ENCODE peak calls at places on chromosome 13, in six cellular contexts. V is cardiac muscle cell, D is pancreas, J is ascending aorta, W is body of pancreas, U is fibroblast of pulmonary artery. O is an unnamed sample.

GRCh38 chr13:31851201-31851600 is 111.9 kb downstream of the RXFP2 start:
- DNase-seq in V (no peak), D (no peak), J (no peak), W (no peak), U (no peak), O (no peak)

GRCh38 chr13:46668302-46668720 is 115.3 kb downstream of the LRCH1 start:
- DNase-seq in V (peak), D (no peak), J (no peak), W (peak), U (peak), O (peak)

GRCh38 chr13:102805680-102806079 is 6.8 kb downstream of the BIVM start:
- DNase-seq in V (no peak), D (no peak), J (no peak), W (no peak), U (no peak), O (no peak)

GRCh38 chr13:40362502-40362901 is 303.9 kb downstream of the FOXO1 start:
- DNase-seq in V (peak), D (no peak), J (no peak), W (no peak), U (peak), O (no peak)

GRCh38 chr13:26707122-26708006 is 53.2 kb downstream of the GPR12 start:
- DNase-seq in V (peak), D (no peak), J (no peak), W (peak), U (peak), O (peak)

GRCh38 chr13:39959497-39959896 is 304.0 kb downstream of the COG6 start:
- DNase-seq in V (peak), D (no peak), J (no peak), W (no peak), U (no peak), O (no peak)

GRCh38 chr13:102597029-102598015 is 536 bp downstream of the TPP2 start:
- DNase-seq in V (peak), D (peak), J (no peak), W (peak), U (peak), O (peak)

GRCh38 chr13:106038752-106039151 is 496.7 kb downstream of the EFNB2 start:
- DNase-seq in V (peak), D (no peak), J (no peak), W (no peak), U (peak), O (peak)

GRCh38 chr13:111337741-111338140 is 17.3 kb downstream of the TEX29 start:
- DNase-seq in V (peak), D (no peak), J (no peak), W (no peak), U (no peak), O (no peak)

GRCh38 chr13:34750078-34750703 is 191.9 kb upstream of the NBEA start:
- DNase-seq in V (peak), D (peak), J (no peak), W (peak), U (peak), O (no peak)

GRCh38 chr13:99196466-99197256 is 4.0 kb upstream of the UBAC2 start:
- DNase-seq in V (no peak), D (no peak), J (no peak), W (no peak), U (peak), O (peak)
- TF ChIP-seq CTCF in V (peak), D (no peak), J (no peak), W (no peak), U (no peak), O (peak)

DNA sequence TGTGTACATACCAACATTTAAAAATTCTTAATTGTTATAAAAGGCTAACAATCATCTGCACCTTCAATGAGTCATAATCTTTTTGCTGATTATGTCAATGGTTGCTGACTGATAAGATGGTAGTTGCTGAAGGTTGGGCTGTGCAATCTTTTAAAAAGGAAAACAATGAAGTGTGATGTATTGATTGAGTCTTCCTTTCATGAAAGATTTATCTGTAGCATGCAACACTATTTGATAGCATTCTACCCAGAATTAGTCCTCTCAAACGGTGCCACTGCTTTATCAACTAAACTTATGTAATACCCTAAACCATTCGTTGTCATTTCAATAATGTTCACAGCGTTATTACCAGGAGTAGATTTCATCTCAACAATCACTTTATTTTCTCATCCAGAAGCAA is 2360.6 kb downstream of the PCDH9 start:
- DNase-seq in V (no peak), D (no peak), J (no peak), W (no peak), U (no peak), O (no peak)
- TF ChIP-seq CTCF in V (no peak), D (no peak), J (no peak), W (no peak), U (no peak), O (no peak)

GRCh38 chr13:44273991-44274810 is 99.4 kb upstream of the SERP2 start:
- DNase-seq in V (peak), D (no peak), J (no peak), W (no peak), U (peak), O (peak)
- TF ChIP-seq CTCF in V (no peak), D (no peak), J (no peak), W (no peak), U (no peak), O (no peak)

GRCh38 chr13:97268772-97269171 is 46.6 kb downstream of the MBNL2 start:
- DNase-seq in V (peak), D (no peak), J (no peak), W (no peak), U (peak), O (peak)
- TF ChIP-seq CTCF in V (peak), D (no peak), J (no peak), W (no peak), U (peak), O (no peak)

O was measured in MCF 10A.